ENCODE peak calls at places on chromosomes 12 and 14, in ten cellular contexts. Z is psoas muscle; M is right lobe of liver; B is neural progenitor cell; U is fibroblast of lung; X is right cardiac atrium; O is left ventricle myocardium inferior; L is CD8-positive, alpha-beta T cell; J is CD8-positive, alpha-beta memory T cell; H is H9. F is an unnamed sample.

GRCh38 chr12:89768586-89769482 is 60.2 kb upstream of the ATP2B1 start:
- DNase-seq in H (no peak), U (peak; percentile 89), J (no peak), B (no peak), X (no peak), Z (no peak), O (no peak), M (no peak), L (no peak), F (no peak)

GRCh38 chr12:85530486-85530885 is 250.5 kb downstream of the ALX1 start:
- DNase-seq in H (no peak), J (no peak), X (no peak), B (no peak), L (no peak), U (no peak), O (no peak), Z (no peak), M (no peak), F (no peak)

GRCh38 chr12:79769860-79770485 is 79.2 kb upstream of the PAWR start:
- DNase-seq in H (no peak), U (no peak), M (no peak), L (no peak), X (no peak), Z (no peak), B (no peak), O (no peak), J (no peak), F (no peak)

GRCh38 chr12:96985515-96986362 is 78.7 kb downstream of the NEDD1 start:
- DNase-seq in H (peak; percentile 84), Z (peak; percentile 47), M (peak; percentile 36), X (peak; percentile 15), U (no peak), L (peak; percentile 37), O (no peak), J (peak; percentile 49), B (peak; percentile 66), F (peak; percentile 43)

GRCh38 chr14:55562135-55562534 is 17.9 kb upstream of the KTN1 start:
- DNase-seq in L (no peak), B (no peak), U (no peak), M (no peak), H (no peak), X (no peak), Z (no peak), O (no peak), J (no peak), F (no peak)

GRCh38 chr14:99564256-99564902 is 39.6 kb downstream of the CCDC85C start:
- DNase-seq in B (no peak), U (peak; percentile 80), L (no peak), J (no peak), O (peak; percentile 62), Z (no peak), H (no peak), X (peak; percentile 67), M (peak; percentile 55), F (no peak)

GRCh38 chr12:52860102-52860838 is 11.5 kb upstream of the KRT78 start:
- DNase-seq in Z (no peak), U (peak; percentile 62), O (no peak), J (no peak), X (no peak), B (no peak), H (peak; percentile 31), M (no peak), L (no peak), F (no peak)

GRCh38 chr12:76057316-76057715 is 25.7 kb upstream of the PHLDA1 start:
- DNase-seq in B (no peak), M (no peak), H (no peak), X (peak; percentile 19), J (no peak), O (no peak), Z (no peak), U (no peak), L (no peak), F (no peak)

GRCh38 chr12:109550310-109550680 is 23.0 kb downstream of the MMAB start:
- DNase-seq in M (no peak), H (no peak), Z (no peak), B (no peak), L (no peak), U (no peak), X (no peak), J (no peak), O (no peak), F (no peak)

GRCh38 chr14:23621204-23621931 is 14.8 kb upstream of the DHRS2 start:
- DNase-seq in L (no peak), Z (no peak), U (no peak), H (no peak), J (no peak), M (no peak), O (no peak), B (no peak), X (no peak), F (no peak)

GRCh38 chr12:40446385-40446784 is 221.6 kb downstream of the LRRK2 start:
- DNase-seq in Z (no peak), J (no peak), B (peak; percentile 37), O (no peak), U (no peak), M (no peak), H (no peak), X (no peak), L (no peak), F (no peak)

DNA sequence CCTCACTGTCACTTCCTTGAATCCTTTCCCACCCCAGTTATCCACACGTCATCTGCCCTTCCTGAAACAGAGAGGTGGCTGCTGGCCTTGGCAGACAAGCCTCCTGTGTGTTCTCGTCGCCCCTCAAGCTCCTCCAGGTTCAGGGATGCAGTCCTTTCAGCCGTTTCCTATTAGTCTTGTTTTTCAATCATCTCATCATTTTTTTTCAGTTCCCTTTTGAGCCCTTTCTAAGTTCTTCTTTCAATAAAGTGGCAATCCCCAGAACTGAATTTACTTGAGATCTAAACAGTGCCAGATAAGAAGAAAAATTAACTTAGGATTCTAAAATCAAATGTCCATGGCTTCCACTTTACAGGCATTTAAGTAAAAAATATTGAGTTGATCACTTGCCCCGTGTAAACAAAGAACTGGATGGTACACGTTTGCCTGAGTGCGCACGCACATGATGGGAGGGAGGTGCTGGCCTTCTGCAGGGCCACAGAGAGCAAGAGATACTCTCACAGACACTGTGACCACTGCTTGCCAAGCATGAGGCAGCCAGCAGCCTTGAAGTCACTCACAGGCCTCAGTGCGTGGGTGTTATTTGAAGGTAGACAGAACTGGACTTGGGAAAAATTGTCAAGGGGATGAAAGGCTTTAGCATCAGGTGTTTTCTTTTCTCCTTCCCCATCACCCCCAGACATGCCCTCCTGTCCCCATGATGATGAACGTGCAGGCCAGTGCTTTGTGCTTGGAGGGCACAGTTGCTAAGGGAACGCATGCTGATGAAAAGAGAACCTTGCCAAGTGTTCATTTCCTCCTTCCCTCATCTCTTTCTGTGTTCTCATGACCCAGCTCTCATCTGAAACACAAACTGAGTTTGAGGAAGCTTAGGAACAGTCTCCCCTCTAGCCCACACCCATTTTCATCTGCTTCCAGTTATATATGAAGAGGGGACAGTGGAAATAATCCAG is 408.3 kb downstream of the EGLN3 start:
- DNase-seq in U (peak; percentile 47), J (no peak), H (no peak), B (no peak), Z (no peak), L (no peak), M (no peak), X (no peak), O (no peak), F (no peak)
- H3K27ac ChIP-seq in U (no peak overlapping the region), J (no peak overlapping the region), H (no peak overlapping the region), B (no peak overlapping the region), Z (no peak overlapping the region), L (no peak overlapping the region), M (no peak overlapping the region), X (no peak overlapping the region), O (no peak overlapping the region), F (no peak overlapping the region)

GRCh38 chr12:114434341-114434740 is 28.4 kb upstream of the TBX5 start:
- DNase-seq in X (no peak), O (no peak), B (no peak), U (no peak), H (no peak), L (no peak), M (no peak), Z (no peak), J (no peak), F (no peak)

GRCh38 chr12:114439306-114439705 is 33.4 kb upstream of the TBX5 start:
- DNase-seq in U (no peak), B (peak; percentile 71), L (no peak), O (no peak), H (no peak), X (no peak), J (no peak), M (no peak), Z (no peak), F (no peak)

GRCh38 chr12:114439833-114440449 is 34.0 kb upstream of the TBX5 start:
- DNase-seq in J (no peak), L (no peak), H (no peak), U (no peak), X (no peak), Z (no peak), M (no peak), O (no peak), B (peak; percentile 68), F (no peak)

GRCh38 chr12:114440450-114441383 is 34.8 kb upstream of the TBX5 start:
- DNase-seq in X (no peak), Z (no peak), J (no peak), B (peak; percentile 82), M (no peak), H (peak; percentile 75), L (no peak), O (no peak), U (no peak), F (no peak)

DNA sequence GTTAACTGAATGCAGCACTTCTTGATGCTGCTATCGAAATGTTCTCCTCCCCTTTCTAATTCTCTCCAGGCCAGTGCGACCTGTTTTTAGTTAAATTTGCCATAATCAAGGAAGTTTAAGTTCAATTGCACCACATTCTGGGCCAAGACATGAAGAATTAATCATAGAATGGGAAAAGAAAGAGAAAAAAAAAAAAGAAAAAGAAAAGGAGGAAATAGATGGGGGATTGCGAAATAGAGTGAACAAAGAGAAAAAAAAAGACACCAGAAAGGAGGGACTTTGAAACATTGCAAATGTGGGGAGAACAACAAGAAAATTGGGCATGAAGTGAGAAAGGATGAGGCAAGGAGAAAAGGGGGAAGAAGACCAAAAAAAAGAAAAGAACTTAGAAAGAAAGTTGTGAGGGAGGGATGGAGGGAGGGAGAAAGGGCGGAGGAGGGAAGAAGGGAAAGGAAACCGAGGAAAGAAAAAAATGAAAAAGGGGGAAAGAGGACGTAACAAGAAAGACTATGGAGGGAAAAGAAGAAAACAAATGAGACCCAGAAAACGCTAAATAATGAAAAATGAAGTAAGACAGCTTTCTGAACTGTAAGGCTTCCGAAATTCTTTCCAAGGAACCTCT is 32.8 kb upstream of the TBX5 start:
- DNase-seq in U (no peak), J (no peak), B (no peak), Z (no peak), L (no peak), H (no peak), X (no peak), O (no peak), M (no peak), F (no peak)
- H3K27me3 ChIP-seq in U (peaks cover 37% of the 10 kb centered on the region), J (peaks cover 5% of the 10 kb centered on the region), B (peaks cover 100% of the 10 kb centered on the region), Z (peaks cover 63% of the 10 kb centered on the region), L (no peaks in the 10 kb centered on the region), H (peaks cover 77% of the 10 kb centered on the region), X (no peaks in the 10 kb centered on the region), O (peaks cover 74% of the 10 kb centered on the region), M (no peaks in the 10 kb centered on the region), F (peaks cover 14% of the 10 kb centered on the region)

GRCh38 chr12:128797119-128798118 is 26.3 kb downstream of the SLC15A4 start:
- DNase-seq in L (no peak), X (no peak), B (peak; percentile 57), J (no peak), Z (peak; percentile 52), U (no peak), O (no peak), H (no peak), M (no peak), F (no peak)
- H3K27ac ChIP-seq in L (peak overlapping the region; percentile 66), X (no peak overlapping the region), B (no peak overlapping the region), J (peak overlapping the region; percentile 81), Z (peak overlapping the region; percentile 78), U (no peak overlapping the region), O (peak overlapping the region; percentile 52), H (no peak overlapping the region), M (no peak overlapping the region), F (peak overlapping the region; percentile 23)

GRCh38 chr12:132418393-132418925 is 71.5 kb upstream of the FBRSL1 start:
- DNase-seq in O (no peak), U (no peak), L (no peak), J (no peak), Z (no peak), X (no peak), H (no peak), M (no peak), B (no peak), F (no peak)
- H3K27me3 ChIP-seq in O (peaks cover 98% of the 10 kb centered on the region), U (peaks cover 7% of the 10 kb centered on the region), L (no peaks in the 10 kb centered on the region), J (no peaks in the 10 kb centered on the region), Z (peaks cover 83% of the 10 kb centered on the region), X (no peaks in the 10 kb centered on the region), H (peaks cover 30% of the 10 kb centered on the region), M (no peaks in the 10 kb centered on the region), B (peaks cover 92% of the 10 kb centered on the region), F (no peaks in the 10 kb centered on the region)

F was measured in CD4-positive, alpha-beta memory T cell.